ENCODE peak calls at places on chromosomes 13 and 19, in five cellular contexts. N is pancreas, C is Peyer's patch, X is neural progenitor cell, V is brain microvascular endothelial cell. U is an unnamed sample.

GRCh38 chr13:90238433-90238832 is 1109.1 kb upstream of the MIR17HG start:
- DNase-seq in V (no peak), X (peak), N (no peak), C (no peak), U (no peak)

GRCh38 chr13:51330741-51331140 is 8.8 kb upstream of the SERPINE3 start:
- DNase-seq in C (no peak), V (peak), X (no peak), N (no peak), U (no peak)

GRCh38 chr19:15456871-15457700 is 7.3 kb downstream of the RASAL3 start:
- DNase-seq in N (peak), C (no peak), X (peak), V (no peak), U (no peak)

GRCh38 chr13:26022538-26023292 is 29.1 kb downstream of the SHISA2 start:
- DNase-seq in C (no peak), V (peak), N (peak), X (no peak), U (peak)

GRCh38 chr13:111278258-111278657 is 42.2 kb upstream of the TEX29 start:
- DNase-seq in N (no peak), C (no peak), X (no peak), V (no peak), U (no peak)

GRCh38 chr19:40396886-40397567 is 7.0 kb upstream of the HIPK4 start:
- DNase-seq in V (no peak), C (no peak), N (no peak), X (no peak), U (no peak)

GRCh38 chr13:70723732-70724131 is 615.5 kb upstream of the KLHL1 start:
- DNase-seq in N (no peak), C (no peak), V (peak), X (no peak), U (no peak)

GRCh38 chr13:112705286-112705685 is 15.4 kb downstream of the ATP11A start:
- DNase-seq in V (no peak), N (no peak), X (no peak), C (no peak), U (peak)

GRCh38 chr13:24528816-24529398 is 16.3 kb upstream of the PARP4 start:
- DNase-seq in C (no peak), V (no peak), X (no peak), N (no peak), U (no peak)

GRCh38 chr13:24263652-24264051 is 45.7 kb upstream of the C1QTNF9 start:
- DNase-seq in V (peak), N (no peak), C (no peak), X (no peak), U (no peak)

GRCh38 chr19:17282488-17283256 is 971 bp downstream of the ANKLE1 start:
- DNase-seq in C (peak), X (peak), N (peak), V (peak), U (peak)

GRCh38 chr13:107104631-107105030 is 536.7 kb upstream of the ARGLU1 start:
- DNase-seq in N (no peak), C (no peak), V (peak), X (no peak), U (no peak)

GRCh38 chr19:6021878-6022569 is 44.1 kb upstream of the RANBP3 start:
- DNase-seq in N (peak), C (peak), X (peak), V (peak), U (peak)

GRCh38 chr13:45325806-45326205 is 15.2 kb downstream of the TPT1 start:
- DNase-seq in C (no peak), X (no peak), N (no peak), V (peak), U (peak)

GRCh38 chr13:76887070-76887563 is 912 bp upstream of the KCTD12 start:
- DNase-seq in N (no peak), X (peak), V (no peak), C (no peak), U (no peak)

GRCh38 chr13:88979465-88980180 is 1308.5 kb downstream of the SLITRK5 start:
- DNase-seq in X (no peak), V (no peak), N (no peak), C (no peak), U (no peak)

GRCh38 chr13:109773276-109773675 is 13.1 kb downstream of the IRS2 start:
- DNase-seq in V (no peak), N (no peak), C (no peak), X (no peak), U (no peak)

GRCh38 chr13:49308104-49308875 is 60.6 kb downstream of the CDADC1 start:
- DNase-seq in N (peak), X (no peak), V (peak), C (no peak), U (peak)

GRCh38 chr13:112255550-112256120 is 120.5 kb upstream of the SPACA7 start:
- DNase-seq in V (no peak), N (no peak), C (no peak), X (no peak), U (no peak)

GRCh38 chr19:43470288-43470687 is 4.9 kb upstream of the LYPD3 start:
- DNase-seq in V (peak), C (no peak), N (no peak), X (no peak), U (no peak)

GRCh38 chr19:42528354-42529247 is at the start of gene CEACAM1:
- DNase-seq in X (no peak), C (peak), V (no peak), N (no peak), U (no peak)

GRCh38 chr19:40229926-40230417 is 3.5 kb upstream of the CCNP start:
- DNase-seq in V (no peak), X (no peak), C (no peak), N (no peak), U (no peak)

GRCh38 chr13:27960362-27961226 is 8.5 kb downstream of the CDX2 start:
- DNase-seq in V (peak), N (peak), X (peak), C (no peak), U (no peak)

GRCh38 chr19:46489445-46490272 is 6.0 kb downstream of the PNMA8B start:
- DNase-seq in C (no peak), V (peak), N (peak), X (peak), U (peak)

GRCh38 chr13:32267836-32268439 is 47.2 kb downstream of the ZAR1L start:
- DNase-seq in C (peak), V (no peak), N (peak), X (peak), U (no peak)

GRCh38 chr13:95800455-95800854 is 123.5 kb downstream of the DNAJC3 start:
- DNase-seq in X (no peak), C (no peak), N (no peak), V (no peak), U (no peak)

GRCh38 chr13:99968521-99969367 is 2.8 kb downstream of the ZIC5 start:
- DNase-seq in V (no peak), C (no peak), X (peak), N (peak), U (no peak)

GRCh38 chr13:91304740-91305139 is 42.7 kb upstream of the MIR17HG start:
- DNase-seq in V (no peak), N (no peak), C (no peak), X (no peak), U (no peak)

GRCh38 chr13:51737609-51738008 is 66.4 kb downstream of the DHRS12 start:
- DNase-seq in V (no peak), C (no peak), X (no peak), N (no peak), U (no peak)

GRCh38 chr13:111650626-111651025 is 330.2 kb downstream of the TEX29 start:
- DNase-seq in N (no peak), V (no peak), X (no peak), C (no peak), U (no peak)

GRCh38 chr19:2166741-2167738 is 3.3 kb downstream of the DOT1L start:
- DNase-seq in C (peak), X (no peak), N (peak), V (no peak), U (peak)

GRCh38 chr13:27245610-27246009 is 5.7 kb upstream of the RPL21 start:
- DNase-seq in N (no peak), C (no peak), X (no peak), V (no peak), U (no peak)

GRCh38 chr19:41399525-41399924 is 1.9 kb downstream of the BCKDHA start:
- DNase-seq in V (no peak), C (no peak), X (no peak), N (no peak), U (no peak)
- H3K27ac ChIP-seq in V (no peak), C (no peak), X (no peak), N (no peak), U (no peak)

GRCh38 chr19:35153701-35154534 is 617 bp upstream of the FXYD5 start:
- DNase-seq in N (peak), C (peak), V (no peak), X (peak), U (no peak)

GRCh38 chr19:35155441-35155840 is 906 bp downstream of the FXYD5 start:
- DNase-seq in V (no peak), X (no peak), C (peak), N (peak), U (no peak)

GRCh38 chr19:35156673-35157014 is 2.1 kb downstream of the FXYD5 start:
- DNase-seq in V (no peak), N (no peak), C (no peak), X (no peak), U (no peak)

GRCh38 chr19:35155981-35156672 is 1.6 kb downstream of the FXYD5 start:
- DNase-seq in C (no peak), N (no peak), X (no peak), V (no peak), U (no peak)

DNA sequence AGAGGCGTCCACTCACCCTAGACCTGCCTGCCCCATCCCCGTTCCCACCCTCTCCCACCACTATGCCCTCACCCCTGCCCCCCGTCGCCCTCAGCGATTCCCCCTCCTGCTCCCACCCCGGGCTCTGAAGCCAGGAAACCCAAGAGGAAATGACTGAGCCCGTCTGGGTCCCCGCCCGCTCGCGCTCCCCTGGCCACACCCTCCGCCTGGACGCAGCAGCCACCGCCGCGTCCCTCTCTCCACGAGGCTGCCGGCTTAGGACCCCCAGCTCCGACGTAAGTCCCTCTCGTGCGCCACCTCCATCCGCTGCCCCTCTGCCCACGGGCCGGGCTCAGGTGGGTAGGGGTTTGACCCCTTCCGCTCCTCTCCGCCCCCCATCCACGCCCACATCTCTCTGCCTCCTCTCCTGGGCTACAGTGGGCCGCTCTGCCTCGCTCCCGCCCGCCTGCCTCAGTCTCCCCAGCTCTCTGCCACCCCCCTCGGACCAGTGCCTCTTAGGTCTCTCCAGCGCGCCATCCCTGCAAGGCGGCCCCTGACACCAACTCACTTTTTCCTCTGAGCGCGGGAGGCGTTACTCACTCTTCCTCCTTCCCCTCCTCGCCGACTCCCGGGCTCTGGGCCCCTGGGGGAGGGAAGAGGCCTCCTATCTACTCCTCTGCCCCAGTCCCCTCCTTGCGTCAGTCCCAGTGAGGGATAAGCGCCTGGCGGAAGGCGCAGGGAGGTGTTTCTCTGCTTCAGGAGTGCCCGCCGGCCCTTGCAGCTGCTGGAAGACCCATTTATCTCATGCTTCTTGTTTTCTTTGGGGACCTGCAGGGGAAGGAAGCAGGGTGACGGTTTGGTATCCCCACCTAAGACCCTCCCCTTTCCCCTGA is at the start of gene FXYD5:
- DNase-seq in X (peak), C (peak), V (peak), N (peak), U (peak)
- TF ChIP-seq CTCF in X (no peak), C (no peak), V (peak), N (no peak), U (no peak)

GRCh38 chr19:58399903-58400637 is 4.6 kb downstream of the RNF225 start:
- DNase-seq in X (no peak), V (no peak), N (no peak), C (no peak), U (peak)

GRCh38 chr19:58400916-58401824 is 5.7 kb downstream of the RNF225 start:
- DNase-seq in N (peak), C (peak), V (peak), X (peak), U (peak)

GRCh38 chr19:58398545-58398944 is 3.1 kb downstream of the RNF225 start:
- DNase-seq in V (no peak), C (no peak), X (no peak), N (no peak), U (no peak)

GRCh38 chr19:58401825-58402433 is 6.5 kb downstream of the RNF225 start:
- DNase-seq in N (peak), V (no peak), C (no peak), X (no peak), U (no peak)

GRCh38 chr19:58400638-58400915 is 5.1 kb downstream of the RNF225 start:
- DNase-seq in N (no peak), X (no peak), V (no peak), C (no peak), U (no peak)
- H3K27ac ChIP-seq in N (no peak), X (no peak), V (no peak), C (no peak), U (peak)

GRCh38 chr19:49890349-49891311 is 6.1 kb downstream of the IL4I1 start:
- DNase-seq in N (peak), C (peak), X (peak), V (no peak), U (no peak)
- TF ChIP-seq CTCF in N (no peak), C (no peak), X (peak), V (no peak), U (no peak)

DNA sequence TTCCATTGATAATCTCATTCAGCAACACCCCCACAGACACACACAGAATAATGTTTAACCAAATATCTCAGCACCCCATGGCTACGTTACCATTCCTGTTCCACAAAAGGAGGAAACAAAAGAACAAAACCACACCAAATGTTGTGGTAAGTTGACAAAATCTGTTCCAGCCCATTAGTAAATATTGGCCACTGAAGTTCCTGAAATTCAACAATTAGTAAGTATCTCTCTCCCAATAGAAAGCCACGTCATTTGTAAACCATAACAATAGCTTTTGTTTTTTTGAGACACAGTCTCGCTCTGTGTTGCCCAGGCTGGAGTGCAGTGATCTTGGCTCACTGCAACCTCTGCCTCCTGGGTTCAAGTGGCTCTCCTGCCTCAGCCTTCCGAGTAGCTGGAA is 2.3 kb upstream of the FCAR start:
- DNase-seq in V (no peak), N (no peak), X (no peak), C (no peak), U (no peak)
- H3K27ac ChIP-seq in V (no peak), N (no peak), X (no peak), C (no peak), U (no peak)

DNA sequence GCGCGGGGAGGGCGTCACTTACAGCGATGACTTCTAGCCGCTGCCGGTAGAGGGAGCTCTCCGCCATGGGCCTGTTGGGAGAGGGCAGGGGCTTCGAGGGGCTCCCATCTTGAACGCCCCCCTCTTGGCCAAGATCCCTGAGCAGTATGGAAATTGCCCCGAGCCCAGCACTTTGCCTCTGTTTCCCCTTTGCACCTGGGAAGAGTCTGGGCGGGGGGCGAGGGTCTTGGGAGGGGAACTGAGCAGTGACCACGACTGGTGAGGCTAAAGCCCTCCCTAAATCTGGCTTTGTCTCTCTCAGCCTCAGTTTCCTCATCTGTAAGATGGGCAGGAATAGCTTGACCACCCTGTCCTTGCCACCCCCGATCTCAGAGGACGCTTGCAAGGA is 2.8 kb downstream of the PALM3 start:
- DNase-seq in C (no peak), V (no peak), N (no peak), X (peak), U (no peak)
- TF ChIP-seq CTCF in C (peak), V (peak), N (peak), X (peak), U (no peak)

DNA sequence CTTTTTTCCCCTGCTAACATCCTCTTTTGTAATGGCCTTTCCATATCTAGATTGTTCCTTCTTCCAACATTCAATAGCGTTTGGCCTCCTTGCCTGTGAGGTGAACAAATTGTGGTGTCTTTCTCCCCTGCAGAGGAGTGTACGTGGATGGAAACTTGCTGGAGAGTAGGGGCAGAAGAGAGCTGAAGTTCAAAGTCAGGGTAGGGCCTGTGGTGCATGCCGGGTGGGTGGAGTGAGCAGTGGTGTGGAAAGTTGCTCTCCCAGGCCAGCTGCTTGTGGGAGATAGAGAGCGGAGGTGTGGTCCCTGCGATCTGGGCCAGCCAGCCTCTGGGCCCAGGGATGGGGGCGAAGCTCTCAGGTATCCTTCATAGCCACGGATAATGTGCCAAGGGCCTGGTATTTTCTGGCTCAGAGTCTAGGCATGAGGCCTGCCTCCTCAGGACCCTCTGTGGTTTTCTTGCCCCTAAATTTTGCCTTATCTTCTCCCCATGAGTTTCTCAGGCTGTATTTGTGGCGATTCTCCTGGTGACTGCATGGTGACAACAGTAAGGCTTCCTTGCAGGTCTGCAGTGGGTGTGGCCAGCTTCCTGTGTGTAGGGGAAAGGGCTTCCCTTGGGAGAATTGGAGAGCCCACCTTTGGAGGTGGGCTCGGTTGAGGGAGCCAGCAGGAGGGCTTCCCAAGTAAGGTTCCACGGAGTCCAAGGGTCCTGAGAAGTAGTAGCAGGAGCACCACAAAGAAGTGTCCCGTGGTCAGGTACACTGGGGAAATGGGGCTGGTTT is 6.7 kb downstream of the RGCC start:
- DNase-seq in C (peak), X (no peak), N (no peak), V (no peak), U (no peak)
- H3K27ac ChIP-seq in C (peak), X (no peak), N (no peak), V (no peak), U (no peak)